ENCODE peak calls at places on chromosomes 2 and 18, in six cellular contexts. H, W, T, C, B and Z are unnamed samples.

GRCh38 chr2:111694690-111695089 is 189.3 kb downstream of the ANAPC1 start:
- DNase-seq in W (no peak), T (no peak), H (peak; percentile 51), B (no peak), C (peak; percentile 62), Z (no peak)

GRCh38 chr2:101627284-101628049 is 70.0 kb upstream of the MAP4K4 start:
- DNase-seq in H (no peak), T (no peak), B (no peak), W (no peak), C (no peak), Z (no peak)

GRCh38 chr2:159891917-159892691 is 94.1 kb upstream of the CD302 start:
- DNase-seq in H (peak; percentile 70), B (peak; percentile 46), W (no peak), C (peak; percentile 88), T (peak; percentile 22), Z (no peak)

GRCh38 chr18:75779450-75779849 is 351.9 kb upstream of the SMIM21 start:
- DNase-seq in B (no peak), H (no peak), T (no peak), W (no peak), C (no peak), Z (no peak)

GRCh38 chr18:13653746-13654455 is 72.5 kb downstream of the FAM210A start:
- DNase-seq in C (no peak), B (peak; percentile 30), W (no peak), T (no peak), H (no peak), Z (no peak)

GRCh38 chr2:46913471-46914381 is 1.9 kb downstream of the MCFD2 start:
- DNase-seq in T (peak; percentile 35), C (peak; percentile 89), B (peak; percentile 32), H (peak; percentile 82), W (peak; percentile 17), Z (no peak)

GRCh38 chr2:218218409-218219185 is 1.6 kb downstream of the ARPC2 start:
- DNase-seq in W (no peak), C (no peak), B (no peak), H (peak; percentile 79), T (no peak), Z (no peak)

GRCh38 chr2:162710282-162710891 is 128.2 kb downstream of the KCNH7 start:
- DNase-seq in C (peak; percentile 50), B (no peak), W (no peak), T (peak; percentile 32), H (no peak), Z (no peak)

GRCh38 chr2:24449348-24449747 is 41.7 kb upstream of the NCOA1 start:
- DNase-seq in B (no peak), C (no peak), H (no peak), T (no peak), W (no peak), Z (no peak)

GRCh38 chr18:3025544-3025943 is 12.6 kb upstream of the LPIN2 start:
- DNase-seq in H (no peak), B (no peak), T (no peak), C (no peak), W (no peak), Z (no peak)

GRCh38 chr18:48997985-48998831 is 47.4 kb upstream of the SMAD7 start:
- DNase-seq in W (peak; percentile 35), C (peak; percentile 84), B (peak; percentile 72), H (peak; percentile 96), T (peak; percentile 88), Z (no peak)

GRCh38 chr2:220795705-220796104 is 776.4 kb downstream of the EPHA4 start:
- DNase-seq in C (no peak), B (no peak), W (no peak), T (no peak), H (no peak), Z (no peak)

GRCh38 chr18:43805646-43806194 is 528.4 kb upstream of the SYT4 start:
- DNase-seq in B (no peak), W (no peak), T (no peak), H (no peak), C (peak; percentile 1), Z (no peak)

GRCh38 chr2:44351676-44352075 is 9.6 kb downstream of the PREPL start:
- DNase-seq in W (no peak), T (no peak), C (no peak), H (no peak), B (no peak), Z (no peak)

GRCh38 chr2:46230115-46230571 is 67.1 kb upstream of the EPAS1 start:
- DNase-seq in B (peak; percentile 34), H (peak; percentile 49), W (no peak), C (no peak), T (peak; percentile 21), Z (no peak)

GRCh38 chr2:192534076-192534475 is 339.3 kb upstream of the TMEFF2 start:
- DNase-seq in T (no peak), W (no peak), C (no peak), H (no peak), B (no peak), Z (no peak)

GRCh38 chr2:196268538-196269338 is 97.4 kb upstream of the STK17B start:
- DNase-seq in T (no peak), W (no peak), B (no peak), H (no peak), C (no peak), Z (no peak)

GRCh38 chr2:73283545-73284295 is 558 bp downstream of the FBXO41 start:
- DNase-seq in H (no peak), B (peak; percentile 72), W (peak; percentile 30), C (no peak), T (no peak), Z (no peak)

GRCh38 chr18:43751835-43752234 is 474.5 kb upstream of the SYT4 start:
- DNase-seq in H (no peak), W (no peak), B (no peak), C (no peak), T (no peak), Z (no peak)

GRCh38 chr2:233445152-233445830 is 91.0 kb downstream of the DGKD start:
- DNase-seq in W (no peak), T (no peak), B (no peak), H (no peak), C (no peak), Z (no peak)